ENCODE peak calls at places on chromosomes 16 and 17, in eight cellular contexts. Q is PC-9, U is OCI-LY7, E is lung, B is heart left ventricle, K is prostate gland, T is body of pancreas, O is endodermal cell. L is an unnamed sample.

GRCh38 chr17:61400058-61400785 is 579 bp downstream of the TBX2 start:
- DNase-seq in Q (peak; percentile 58), U (no peak), E (no peak), B (no peak), K (no peak), T (no peak), O (peak; percentile 87), L (no peak)

GRCh38 chr17:44367626-44368025 is 4.0 kb upstream of the FAM171A2 start:
- DNase-seq in Q (no peak), U (no peak), E (no peak), B (no peak), K (no peak), T (no peak), O (no peak), L (no peak)

GRCh38 chr17:39920218-39921210 is 2.1 kb upstream of the GSDMB start:
- DNase-seq in Q (no peak), U (no peak), E (no peak), B (no peak), K (no peak), T (no peak), O (no peak), L (no peak)

GRCh38 chr17:72467841-72468653 is 347.2 kb downstream of the SOX9 start:
- DNase-seq in Q (no peak), U (no peak), E (no peak), B (no peak), K (peak; percentile 96), T (no peak), O (peak; percentile 70), L (peak; percentile 21)

GRCh38 chr17:83198366-83199341 is 119.2 kb downstream of the METRNL start:
- DNase-seq in Q (no peak), U (peak; percentile 49), E (no peak), B (peak; percentile 26), K (no peak), T (no peak), O (no peak), L (no peak)

GRCh38 chr17:64565563-64565962 is 58.8 kb downstream of the CEP95 start:
- DNase-seq in Q (no peak), U (no peak), E (no peak), B (no peak), K (no peak), T (no peak), O (no peak), L (no peak)

GRCh38 chr16:49581630-49582298 is 208.2 kb downstream of the C16orf78 start:
- DNase-seq in Q (no peak), U (no peak), E (no peak), B (peak; percentile 48), K (no peak), T (no peak), O (no peak), L (no peak)

GRCh38 chr16:79685871-79686270 is 85.3 kb upstream of the MAF start:
- DNase-seq in Q (no peak), U (no peak), E (no peak), B (no peak), K (no peak), T (no peak), O (no peak), L (no peak)

GRCh38 chr16:180101-180920 is at the start of gene HBQ1:
- DNase-seq in Q (no peak), U (no peak), E (no peak), B (no peak), K (no peak), T (no peak), O (peak; percentile 85), L (no peak)

GRCh38 chr17:77418609-77419008 is 277.8 kb downstream of the SEC14L1 start:
- DNase-seq in Q (no peak), U (no peak), E (no peak), B (no peak), K (no peak), T (no peak), O (no peak), L (no peak)

GRCh38 chr17:3904486-3904885 is 11.6 kb upstream of the CAMKK1 start:
- DNase-seq in Q (no peak), U (no peak), E (no peak), B (no peak), K (no peak), T (peak; percentile 66), O (peak; percentile 67), L (no peak)

GRCh38 chr16:53784312-53784711 is 80.4 kb downstream of the FTO start:
- DNase-seq in Q (peak; percentile 64), U (no peak), E (no peak), B (no peak), K (no peak), T (no peak), O (no peak), L (no peak)

GRCh38 chr17:76135810-76136188 is 5.2 kb downstream of the FOXJ1 start:
- DNase-seq in Q (no peak), U (no peak), E (no peak), B (peak; percentile 13), K (no peak), T (no peak), O (peak; percentile 70), L (no peak)

GRCh38 chr16:7378024-7378695 is 45.5 kb downstream of the RBFOX1 start:
- DNase-seq in Q (no peak), U (no peak), E (no peak), B (no peak), K (no peak), T (no peak), O (no peak), L (no peak)

DNA sequence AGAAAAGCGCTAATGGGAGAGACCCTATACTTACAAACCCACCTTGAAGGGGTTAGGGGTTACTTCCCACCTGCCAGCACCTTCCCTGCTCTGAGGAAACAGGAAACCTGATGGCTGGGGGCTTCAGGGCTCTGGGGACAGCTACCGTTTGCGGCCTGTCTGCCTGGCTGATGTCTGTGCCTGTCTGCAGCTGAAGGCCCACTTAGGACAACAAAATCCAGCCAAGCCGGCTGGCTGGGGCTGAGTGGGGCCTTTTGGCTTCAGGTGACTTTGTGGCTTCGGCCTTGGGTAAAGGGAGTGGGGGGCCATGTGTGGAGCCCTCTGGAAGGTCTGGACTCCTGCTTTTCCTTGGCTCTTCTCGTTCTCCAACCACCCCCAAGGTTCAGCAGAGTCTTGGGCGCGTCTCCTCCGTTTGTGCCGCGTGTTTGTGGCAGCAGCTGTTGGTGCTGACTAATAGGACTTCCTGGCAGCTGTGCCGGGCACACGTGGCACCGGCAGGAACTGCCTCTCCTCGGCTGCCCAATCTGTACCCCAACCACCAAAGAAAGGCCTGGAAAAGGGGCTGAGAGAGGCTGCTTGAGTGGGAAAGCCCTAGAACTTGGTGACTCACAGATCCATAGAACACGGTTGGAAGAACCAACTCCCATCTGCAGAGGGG is 186.7 kb downstream of the MSI2 start:
- DNase-seq in Q (no peak), U (peak; percentile 88), E (no peak), B (peak; percentile 75), K (peak; percentile 45), T (no peak), O (no peak), L (no peak)
- H3K4me3 ChIP-seq in Q (no peak overlapping the region), U (peak overlapping the region; percentile 1), E (no peak overlapping the region), B (no peak overlapping the region), K (no peak overlapping the region), T (no peak overlapping the region), O (no peak overlapping the region), L (no peak overlapping the region)

GRCh38 chr16:89602952-89603590 is 10.4 kb upstream of the DPEP1 start:
- DNase-seq in Q (no peak), U (no peak), E (no peak), B (no peak), K (no peak), T (no peak), O (no peak), L (no peak)

GRCh38 chr16:89600956-89601355 is 12.5 kb upstream of the DPEP1 start:
- DNase-seq in Q (no peak), U (no peak), E (no peak), B (no peak), K (no peak), T (no peak), O (no peak), L (no peak)

GRCh38 chr16:89600427-89600826 is 13.0 kb upstream of the DPEP1 start:
- DNase-seq in Q (no peak), U (no peak), E (no peak), B (no peak), K (no peak), T (no peak), O (no peak), L (no peak)

GRCh38 chr16:89601906-89602272 is 11.6 kb upstream of the DPEP1 start:
- DNase-seq in Q (no peak), U (no peak), E (no peak), B (no peak), K (no peak), T (no peak), O (no peak), L (no peak)

DNA sequence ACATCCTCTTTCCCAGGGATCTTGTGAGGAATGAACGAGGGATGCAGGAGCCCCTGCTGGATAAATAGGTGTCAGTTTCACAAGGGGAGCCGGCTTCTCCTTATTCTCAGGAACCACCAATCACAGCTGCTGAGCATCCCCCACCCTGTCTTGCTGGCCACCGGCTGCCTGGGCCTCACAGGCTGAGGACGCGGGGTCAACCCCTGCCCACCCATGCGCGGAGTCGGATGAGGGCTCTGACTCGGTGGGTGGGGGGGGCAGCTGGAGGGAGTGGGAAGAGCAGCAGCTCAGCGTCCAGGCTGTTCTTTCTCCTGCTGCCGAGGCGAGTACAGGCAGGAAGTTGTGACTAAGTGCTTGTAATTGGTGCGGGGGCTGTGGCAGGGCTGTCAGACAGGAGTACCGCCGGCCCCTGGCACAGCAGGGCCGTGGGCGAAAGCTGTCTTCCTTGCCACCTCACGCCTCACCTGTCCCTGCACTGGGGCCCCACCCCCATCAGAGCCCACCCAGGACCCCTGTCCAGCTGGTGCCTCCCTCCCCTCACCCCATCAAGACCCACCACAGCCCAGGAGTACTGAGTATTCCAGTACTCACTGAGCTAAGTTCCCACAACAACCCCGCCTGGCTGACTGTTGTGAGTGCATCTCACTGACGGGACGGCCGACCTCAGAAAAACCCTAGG is 11.0 kb upstream of the DPEP1 start:
- DNase-seq in Q (peak; percentile 44), U (peak; percentile 12), E (no peak), B (peak; percentile 63), K (no peak), T (no peak), O (peak; percentile 87), L (peak; percentile 81)
- H3K4me3 ChIP-seq in Q (peak overlapping the region; percentile 22), U (no peak overlapping the region), E (no peak overlapping the region), B (no peak overlapping the region), K (no peak overlapping the region), T (no peak overlapping the region), O (no peak overlapping the region), L (peak overlapping the region; percentile 10)

DNA sequence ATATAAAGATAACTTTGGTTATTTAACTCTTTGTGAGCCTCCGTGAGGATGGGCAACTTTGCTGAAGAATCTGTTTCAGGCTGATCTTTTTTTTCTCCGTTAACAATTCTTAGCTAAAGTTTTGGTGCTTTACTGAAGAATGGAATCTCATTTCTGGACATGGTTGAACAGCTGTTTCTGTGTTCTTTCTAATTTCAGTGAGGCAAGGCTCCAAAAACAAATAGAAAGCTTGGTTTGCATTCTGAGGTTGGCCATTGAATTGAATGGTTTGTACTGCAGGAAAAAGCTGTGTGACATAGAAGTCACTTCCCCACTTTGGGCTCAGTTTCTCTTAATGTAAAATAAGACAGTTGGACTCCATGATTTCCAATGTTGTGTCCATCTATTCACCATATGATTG is 22.3 kb upstream of the HLF start:
- DNase-seq in Q (no peak), U (no peak), E (no peak), B (no peak), K (no peak), T (no peak), O (no peak), L (no peak)
- H3K4me3 ChIP-seq in Q (no peak overlapping the region), U (no peak overlapping the region), E (no peak overlapping the region), B (no peak overlapping the region), K (no peak overlapping the region), T (no peak overlapping the region), O (no peak overlapping the region), L (no peak overlapping the region)

DNA sequence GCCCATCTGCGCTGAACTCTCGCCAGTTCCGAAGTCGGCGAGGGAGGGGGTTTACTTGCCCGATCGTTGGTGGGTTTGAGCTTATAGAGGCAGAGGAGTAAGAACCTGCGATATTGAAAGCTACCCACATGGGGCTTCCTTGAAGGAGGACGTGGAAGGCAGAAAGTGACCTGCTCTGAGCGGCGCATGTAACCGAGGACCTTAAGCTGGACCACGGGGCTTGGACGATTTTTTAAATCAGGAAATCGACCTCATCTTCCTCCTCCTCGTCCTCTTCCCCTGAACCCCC is 2.0 kb downstream of the PRAC2 start:
- DNase-seq in Q (no peak), U (no peak), E (no peak), B (no peak), K (no peak), T (no peak), O (no peak), L (no peak)
- H3K4me3 ChIP-seq in Q (no peak overlapping the region), U (no peak overlapping the region), E (no peak overlapping the region), B (no peak overlapping the region), K (peak overlapping the region; percentile 63), T (no peak overlapping the region), O (no peak overlapping the region), L (no peak overlapping the region)

L was measured in skeletal muscle cell.